ENCODE peak calls at places on chromosomes 5 and 9, in five cellular contexts. M is PC-9, E is sigmoid colon, J is AG04449, H is B cell. N is an unnamed sample.

GRCh38 chr5:107389769-107390168 is 281.0 kb downstream of the EFNA5 start:
- DNase-seq in J (no peak), H (no peak), M (no peak), E (no peak), N (no peak)

GRCh38 chr5:95843733-95844223 is 21.3 kb upstream of the GLRX start:
- DNase-seq in M (peak; percentile 33), E (no peak), J (no peak), H (no peak), N (peak; percentile 46)

GRCh38 chr9:20906326-20906725 is 125.1 kb downstream of the HACD4 start:
- DNase-seq in J (no peak), E (no peak), H (no peak), M (no peak), N (peak; percentile 69)

GRCh38 chr5:149162401-149163084 is 21.2 kb downstream of the ABLIM3 start:
- DNase-seq in M (peak; percentile 48), H (no peak), J (no peak), E (no peak), N (no peak)

GRCh38 chr9:108612510-108612909 is 243.3 kb downstream of the ACTL7B start:
- DNase-seq in E (no peak), H (no peak), M (no peak), J (no peak), N (no peak)

GRCh38 chr5:83147593-83147992 is 70.2 kb downstream of the XRCC4 start:
- DNase-seq in M (no peak), H (no peak), J (no peak), E (no peak), N (no peak)

GRCh38 chr5:124310453-124310852 is 436.0 kb downstream of the ZNF608 start:
- DNase-seq in J (no peak), E (no peak), H (no peak), M (no peak), N (no peak)

GRCh38 chr5:29811914-29812679 is 1381.4 kb upstream of the CDH6 start:
- DNase-seq in J (no peak), E (no peak), M (no peak), H (no peak), N (no peak)

GRCh38 chr5:125679522-125679921 is 743.7 kb upstream of the GRAMD2B start:
- DNase-seq in E (no peak), M (no peak), H (no peak), J (no peak), N (no peak)

GRCh38 chr9:120475341-120475740 is 104.6 kb downstream of the CDK5RAP2 start:
- DNase-seq in H (no peak), E (no peak), M (no peak), J (peak; percentile 24), N (peak; percentile 91)

GRCh38 chr9:1332161-1332560 is 282.0 kb downstream of the DMRT2 start:
- DNase-seq in J (no peak), M (no peak), H (no peak), E (no peak), N (no peak)

DNA sequence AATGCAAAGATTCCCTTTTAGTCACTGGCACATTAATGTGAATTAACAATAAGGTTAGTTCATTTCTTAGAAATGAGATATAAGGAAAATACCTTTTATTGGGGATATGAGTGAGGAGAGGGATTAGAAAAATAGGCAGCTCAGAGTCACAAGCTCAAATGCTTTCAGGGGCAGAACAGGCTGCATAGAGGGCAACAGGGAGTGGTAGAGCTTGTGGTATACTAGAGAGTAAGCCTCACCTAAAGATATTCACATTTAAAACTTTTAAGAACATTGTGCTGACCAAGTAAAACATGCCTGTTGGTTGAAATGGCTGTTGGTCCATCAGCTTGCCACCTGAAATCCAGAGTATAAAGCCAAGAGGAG is 34.7 kb downstream of the ZNF474 start:
- DNase-seq in M (no peak), E (no peak), J (no peak), H (no peak), N (no peak)
- TF ChIP-seq CTCF in M (no peak), E (no peak), J (no peak), H (no peak), N (no peak)

GRCh38 chr5:179495906-179496455 is 54.4 kb upstream of the RUFY1 start:
- DNase-seq in E (no peak), J (no peak), M (peak; percentile 21), H (no peak), N (no peak)
- TF ChIP-seq CTCF in E (no peak), J (no peak), M (no peak), H (no peak), N (no peak)

DNA sequence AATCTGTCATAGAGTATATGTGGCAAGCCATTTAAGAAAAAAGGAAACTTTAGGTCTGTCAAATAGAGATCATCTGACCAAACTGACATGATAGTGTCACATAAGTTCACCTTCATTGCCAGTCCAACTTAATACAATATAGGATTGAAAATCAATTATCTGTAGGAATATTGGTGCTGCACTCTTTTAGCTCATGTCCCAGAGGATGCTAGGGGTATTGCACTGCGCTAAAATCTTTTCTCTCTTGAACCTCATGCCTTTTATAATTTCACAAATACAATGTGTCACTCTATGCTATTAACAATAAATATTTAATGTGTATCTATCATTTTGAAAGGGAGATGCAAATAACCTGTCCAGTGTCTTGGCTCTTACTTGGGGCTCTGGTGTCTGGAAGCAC is 72.4 kb upstream of the FAM120A start:
- DNase-seq in M (no peak), H (no peak), E (no peak), J (no peak), N (no peak)
- TF ChIP-seq CTCF in M (peak; percentile 36), H (peak; percentile 17), E (no peak), J (no peak), N (no peak)

GRCh38 chr5:92641031-92641962 is 939.7 kb downstream of the NR2F1-AS1 start:
- DNase-seq in M (peak; percentile 3), E (no peak), H (no peak), J (no peak), N (no peak)

DNA sequence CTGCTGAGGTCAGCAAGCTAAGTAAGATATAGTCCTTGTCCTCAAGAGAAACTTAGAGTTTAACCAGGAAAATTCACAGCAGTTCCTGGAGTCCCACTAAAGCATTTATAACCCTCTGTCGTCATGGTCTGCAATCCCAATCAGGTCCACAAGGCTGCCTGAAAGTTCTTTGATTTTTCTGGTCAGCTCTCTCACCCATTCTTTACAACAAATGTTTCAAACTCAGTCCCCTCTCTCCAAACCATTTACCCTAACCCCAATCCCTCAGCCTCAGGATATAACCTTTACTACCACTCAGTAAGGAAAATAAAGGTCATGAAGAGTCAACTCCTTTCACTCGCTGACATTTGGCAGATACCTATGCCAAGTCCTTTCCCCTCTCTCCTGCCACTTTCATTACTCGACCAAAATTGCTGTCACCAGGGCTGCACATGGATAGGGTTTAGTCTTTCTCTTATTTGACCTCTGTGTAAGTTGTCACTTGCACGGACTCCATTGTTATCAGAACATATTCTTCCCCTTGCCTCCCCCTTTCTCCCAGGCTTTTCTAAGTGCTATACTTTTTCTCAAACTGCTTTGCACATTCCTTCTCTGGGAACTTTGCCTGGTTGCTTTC is 936.6 kb downstream of the NR2F1-AS1 start:
- DNase-seq in H (no peak), E (no peak), M (no peak), J (no peak), N (no peak)
- TF ChIP-seq CTCF in H (no peak), E (no peak), M (no peak), J (no peak), N (no peak)

GRCh38 chr9:130336027-130336595 is 70.6 kb downstream of the HMCN2 start:
- DNase-seq in J (no peak), H (no peak), M (no peak), E (no peak), N (no peak)
- TF ChIP-seq CTCF in J (no peak), H (no peak), M (no peak), E (no peak), N (no peak)